ENCODE peak calls at places on chromosomes 7 and 10, in six cellular contexts. Q is activated naive CD8-positive, alpha-beta T cell treated with anti-CD3 and anti-CD28 coated beads for 36 hours; X is SK-N-SH; A is NCI-H82; O is substantia nigra; N is retina. I is an unnamed sample.

GRCh38 chr10:71845410-71846406 is 5.3 kb downstream of the PSAP start:
- DNase-seq in Q (no peak), X (no peak), A (no peak), O (no peak), N (no peak), I (no peak)

GRCh38 chr7:41323811-41324210 is 379.1 kb downstream of the INHBA start:
- DNase-seq in Q (no peak), X (no peak), A (no peak), O (no peak), N (no peak), I (no peak)

GRCh38 chr10:17353568-17353967 is 100.8 kb downstream of the ST8SIA6 start:
- DNase-seq in Q (no peak), X (no peak), A (no peak), O (no peak), N (no peak), I (no peak)

GRCh38 chr7:94241402-94241925 is 153.2 kb upstream of the COL1A2 start:
- DNase-seq in Q (no peak), X (peak), A (no peak), O (no peak), N (no peak), I (no peak)

GRCh38 chr7:133360201-133360600 is 107.3 kb downstream of the EXOC4 start:
- DNase-seq in Q (no peak), X (no peak), A (no peak), O (no peak), N (no peak), I (no peak)

GRCh38 chr10:110425684-110426293 is 71.9 kb upstream of the DUSP5 start:
- DNase-seq in Q (peak), X (no peak), A (no peak), O (no peak), N (no peak), I (no peak)

GRCh38 chr7:87872356-87872755 is 3.8 kb downstream of the SLC25A40 start:
- DNase-seq in Q (no peak), X (no peak), A (no peak), O (no peak), N (no peak), I (no peak)

GRCh38 chr10:36023939-36024338 is 381.8 kb upstream of the FZD8 start:
- DNase-seq in Q (no peak), X (no peak), A (no peak), O (no peak), N (no peak), I (no peak)

GRCh38 chr7:116216956-116217570 is 6.7 kb downstream of the TES start:
- DNase-seq in Q (no peak), X (no peak), A (no peak), O (no peak), N (no peak), I (no peak)

GRCh38 chr7:150977382-150978135 is 562 bp downstream of the KCNH2 start:
- DNase-seq in Q (no peak), X (peak), A (peak), O (no peak), N (no peak), I (peak)

GRCh38 chr10:23496727-23497126 is 57.9 kb downstream of the OTUD1 start:
- DNase-seq in Q (no peak), X (no peak), A (no peak), O (no peak), N (no peak), I (no peak)

GRCh38 chr7:22108151-22108845 is 162.6 kb upstream of the CDCA7L start:
- DNase-seq in Q (no peak), X (no peak), A (no peak), O (peak), N (no peak), I (no peak)

GRCh38 chr10:18610517-18610916 is 40.9 kb downstream of the NSUN6 start:
- DNase-seq in Q (no peak), X (peak), A (no peak), O (no peak), N (no peak), I (no peak)

GRCh38 chr7:101555921-101556275 is 73.2 kb downstream of the MYL10 start:
- DNase-seq in Q (no peak), X (no peak), A (no peak), O (no peak), N (no peak), I (no peak)

GRCh38 chr7:91570600-91570999 is 306.4 kb downstream of the FZD1 start:
- DNase-seq in Q (no peak), X (no peak), A (no peak), O (no peak), N (no peak), I (no peak)

GRCh38 chr10:53477313-53477675 is 704.7 kb upstream of the MBL2 start:
- DNase-seq in Q (no peak), X (no peak), A (no peak), O (no peak), N (no peak), I (no peak)

GRCh38 chr10:78960316-78960800 is 108.4 kb upstream of the ZMIZ1 start:
- DNase-seq in Q (no peak), X (no peak), A (no peak), O (peak), N (no peak), I (no peak)

GRCh38 chr10:103564799-103565365 is 71.4 kb downstream of the NEURL1 start:
- DNase-seq in Q (peak), X (peak), A (peak), O (no peak), N (no peak), I (peak)

GRCh38 chr7:44147026-44147881 is 6.1 kb upstream of the MYL7 start:
- DNase-seq in Q (no peak), X (peak), A (peak), O (no peak), N (peak), I (peak)

GRCh38 chr10:122639801-122640200 is 59.8 kb downstream of the C10orf120 start:
- DNase-seq in Q (no peak), X (no peak), A (no peak), O (no peak), N (no peak), I (no peak)

GRCh38 chr7:24373556-24373955 is 89.6 kb downstream of the NPY start:
- DNase-seq in Q (no peak), X (no peak), A (no peak), O (no peak), N (no peak), I (no peak)

GRCh38 chr7:88244287-88244686 is 24.4 kb upstream of the SRI start:
- DNase-seq in Q (no peak), X (no peak), A (no peak), O (no peak), N (no peak), I (no peak)

GRCh38 chr10:115861455-115861854 is 411.6 kb downstream of the GFRA1 start:
- DNase-seq in Q (no peak), X (no peak), A (no peak), O (no peak), N (no peak), I (no peak)

GRCh38 chr10:101559596-101560292 is 28.3 kb downstream of the POLL start:
- DNase-seq in Q (no peak), X (peak), A (peak), O (no peak), N (peak), I (no peak)

GRCh38 chr7:157528785-157529341 is 192.1 kb downstream of the DNAJB6 start:
- DNase-seq in Q (no peak), X (no peak), A (no peak), O (no peak), N (no peak), I (peak)

GRCh38 chr10:113476191-113476590 is 76.7 kb upstream of the HABP2 start:
- DNase-seq in Q (no peak), X (no peak), A (no peak), O (no peak), N (no peak), I (no peak)

GRCh38 chr10:58531084-58531695 is 18.5 kb downstream of the BICC1 start:
- DNase-seq in Q (peak), X (no peak), A (peak), O (peak), N (peak), I (peak)

GRCh38 chr7:101108330-101108857 is 18.5 kb upstream of the SERPINE1 start:
- DNase-seq in Q (no peak), X (no peak), A (no peak), O (peak), N (peak), I (no peak)

GRCh38 chr10:78255796-78256638 is 222.4 kb downstream of the RPS24 start:
- DNase-seq in Q (no peak), X (no peak), A (no peak), O (no peak), N (no peak), I (no peak)

GRCh38 chr10:52814506-52814905 is 41.9 kb upstream of the MBL2 start:
- DNase-seq in Q (no peak), X (no peak), A (no peak), O (no peak), N (no peak), I (no peak)

GRCh38 chr10:112852308-112852707 is 97.7 kb upstream of the TCF7L2 start:
- DNase-seq in Q (no peak), X (no peak), A (no peak), O (peak), N (no peak), I (no peak)

GRCh38 chr7:16078076-16078952 is 343.0 kb downstream of the CRPPA start:
- DNase-seq in Q (no peak), X (peak), A (peak), O (peak), N (peak), I (peak)

GRCh38 chr7:143936087-143937009 is 1.3 kb downstream of the OR2F2 start:
- DNase-seq in Q (no peak), X (peak), A (no peak), O (no peak), N (no peak), I (no peak)

GRCh38 chr10:132955479-132955878 is 13.1 kb upstream of the CFAP46 start:
- DNase-seq in Q (no peak), X (no peak), A (no peak), O (no peak), N (no peak), I (no peak)

GRCh38 chr7:71517940-71518339 is 386.0 kb downstream of the GALNT17 start:
- DNase-seq in Q (no peak), X (no peak), A (no peak), O (no peak), N (no peak), I (no peak)

I was measured in WERI-Rb-1.